ENCODE peak calls at places on chromosomes 3 and 15, in nine cellular contexts. One of them, this sample, is unnamed.
A peak's percentile ranks its signal among the peaks of the same experiment; 100 is the strongest.

GRCh38 chr3:43372007-43372754 is 85.8 kb downstream of the SNRK start:
- DNase-seq in amygdala: no peak
- DNase-seq in AML-193: no peak
- DNase-seq in WTC11: no peak
- DNase-seq in DMS153: no peak
- DNase-seq in NCI-H460: no peak
- DNase-seq in ACHN: no peak
- DNase-seq in IMR-90: no peak
- DNase-seq in A172: no peak
- DNase-seq in this sample: no peak

GRCh38 chr3:20185364-20185732 is 658 bp downstream of the SGO1 start:
- DNase-seq in amygdala: no peak
- DNase-seq in AML-193: no peak
- DNase-seq in WTC11: no peak
- DNase-seq in DMS153: no peak
- DNase-seq in NCI-H460: no peak
- DNase-seq in ACHN: peak; percentile 24
- DNase-seq in IMR-90: peak; percentile 8
- DNase-seq in A172: peak; percentile 33
- DNase-seq in this sample: peak; percentile 6

GRCh38 chr3:197340521-197340871 is 42.1 kb upstream of the DLG1 start:
- DNase-seq in amygdala: no peak
- DNase-seq in AML-193: no peak
- DNase-seq in WTC11: no peak
- DNase-seq in DMS153: no peak
- DNase-seq in NCI-H460: no peak
- DNase-seq in ACHN: no peak
- DNase-seq in IMR-90: no peak
- DNase-seq in A172: no peak
- DNase-seq in this sample: no peak

GRCh38 chr15:30990451-30991300 is 752 bp downstream of the MTMR10 start:
- DNase-seq in amygdala: no peak
- DNase-seq in AML-193: peak; percentile 66
- DNase-seq in WTC11: no peak
- DNase-seq in DMS153: no peak
- DNase-seq in NCI-H460: peak; percentile 4
- DNase-seq in ACHN: peak; percentile 38
- DNase-seq in IMR-90: peak; percentile 22
- DNase-seq in A172: peak; percentile 8
- DNase-seq in this sample: no peak

GRCh38 chr15:80585544-80586018 is 109.5 kb upstream of the ABHD17C start:
- DNase-seq in amygdala: no peak
- DNase-seq in AML-193: no peak
- DNase-seq in WTC11: peak; percentile 28
- DNase-seq in DMS153: peak; percentile 56
- DNase-seq in NCI-H460: no peak
- DNase-seq in ACHN: no peak
- DNase-seq in IMR-90: no peak
- DNase-seq in A172: no peak
- DNase-seq in this sample: no peak

GRCh38 chr15:98800437-98801233 is 152.3 kb downstream of the IGF1R start:
- DNase-seq in amygdala: peak; percentile 50
- DNase-seq in AML-193: peak; percentile 38
- DNase-seq in WTC11: peak; percentile 55
- DNase-seq in DMS153: peak; percentile 27
- DNase-seq in NCI-H460: peak; percentile 50
- DNase-seq in ACHN: peak; percentile 77
- DNase-seq in IMR-90: peak; percentile 86
- DNase-seq in A172: peak; percentile 87
- DNase-seq in this sample: peak; percentile 76

GRCh38 chr3:140399853-140400252 is 278.0 kb upstream of the TRIM42 start:
- DNase-seq in amygdala: no peak
- DNase-seq in AML-193: no peak
- DNase-seq in WTC11: no peak
- DNase-seq in DMS153: no peak
- DNase-seq in NCI-H460: no peak
- DNase-seq in ACHN: no peak
- DNase-seq in IMR-90: no peak
- DNase-seq in A172: no peak
- DNase-seq in this sample: peak; percentile 3

GRCh38 chr3:173993299-173993698 is 595.8 kb downstream of the NLGN1 start:
- DNase-seq in amygdala: no peak
- DNase-seq in AML-193: peak; percentile 38
- DNase-seq in WTC11: no peak
- DNase-seq in DMS153: no peak
- DNase-seq in NCI-H460: peak; percentile 5
- DNase-seq in ACHN: peak; percentile 28
- DNase-seq in IMR-90: peak; percentile 58
- DNase-seq in A172: peak; percentile 46
- DNase-seq in this sample: no peak

GRCh38 chr3:141457624-141458236 is 29.1 kb upstream of the RASA2 start:
- DNase-seq in amygdala: no peak
- DNase-seq in AML-193: no peak
- DNase-seq in WTC11: no peak
- DNase-seq in DMS153: no peak
- DNase-seq in NCI-H460: no peak
- DNase-seq in ACHN: no peak
- DNase-seq in IMR-90: peak; percentile 55
- DNase-seq in A172: no peak
- DNase-seq in this sample: no peak

GRCh38 chr3:50324351-50325144 is 2.0 kb upstream of the HYAL2 start:
- DNase-seq in amygdala: peak; percentile 32
- DNase-seq in AML-193: peak; percentile 68
- DNase-seq in WTC11: peak; percentile 94
- DNase-seq in DMS153: no peak
- DNase-seq in NCI-H460: peak; percentile 54
- DNase-seq in ACHN: peak; percentile 72
- DNase-seq in IMR-90: peak; percentile 61
- DNase-seq in A172: peak; percentile 63
- DNase-seq in this sample: no peak

GRCh38 chr3:61667417-61668213 is 106.2 kb downstream of the PTPRG start:
- DNase-seq in amygdala: no peak
- DNase-seq in AML-193: no peak
- DNase-seq in WTC11: no peak
- DNase-seq in DMS153: no peak
- DNase-seq in NCI-H460: no peak
- DNase-seq in ACHN: no peak
- DNase-seq in IMR-90: no peak
- DNase-seq in A172: no peak
- DNase-seq in this sample: no peak

GRCh38 chr3:98779936-98780335 is 16.8 kb downstream of the ST3GAL6 start:
- DNase-seq in amygdala: no peak
- DNase-seq in AML-193: no peak
- DNase-seq in WTC11: no peak
- DNase-seq in DMS153: no peak
- DNase-seq in NCI-H460: no peak
- DNase-seq in ACHN: no peak
- DNase-seq in IMR-90: peak; percentile 62
- DNase-seq in A172: no peak
- DNase-seq in this sample: no peak

GRCh38 chr15:40330368-40330836 is 6.9 kb downstream of the INAFM2 start:
- DNase-seq in amygdala: no peak
- DNase-seq in AML-193: peak; percentile 28
- DNase-seq in WTC11: no peak
- DNase-seq in DMS153: peak; percentile 14
- DNase-seq in NCI-H460: no peak
- DNase-seq in ACHN: no peak
- DNase-seq in IMR-90: peak; percentile 66
- DNase-seq in A172: no peak
- DNase-seq in this sample: peak; percentile 45

GRCh38 chr3:46711770-46712169 is 5.9 kb downstream of the PRSS50 start:
- DNase-seq in amygdala: no peak
- DNase-seq in AML-193: no peak
- DNase-seq in WTC11: peak; percentile 3
- DNase-seq in DMS153: no peak
- DNase-seq in NCI-H460: no peak
- DNase-seq in ACHN: no peak
- DNase-seq in IMR-90: no peak
- DNase-seq in A172: no peak
- DNase-seq in this sample: no peak

GRCh38 chr3:53254810-53255359 is 937 bp downstream of the TKT start:
- DNase-seq in amygdala: no peak
- DNase-seq in AML-193: peak; percentile 41
- DNase-seq in WTC11: peak; percentile 69
- DNase-seq in DMS153: no peak
- DNase-seq in NCI-H460: no peak
- DNase-seq in ACHN: peak; percentile 49
- DNase-seq in IMR-90: peak; percentile 47
- DNase-seq in A172: peak; percentile 47
- DNase-seq in this sample: peak; percentile 65

GRCh38 chr3:156751461-156752025 is 74.6 kb upstream of the LEKR1 start:
- DNase-seq in amygdala: no peak
- DNase-seq in AML-193: no peak
- DNase-seq in WTC11: peak; percentile 78
- DNase-seq in DMS153: peak; percentile 7
- DNase-seq in NCI-H460: no peak
- DNase-seq in ACHN: no peak
- DNase-seq in IMR-90: peak; percentile 79
- DNase-seq in A172: peak; percentile 84
- DNase-seq in this sample: no peak

GRCh38 chr3:53709856-53710674 is 136.2 kb downstream of the CHDH start:
- DNase-seq in amygdala: peak; percentile 42
- DNase-seq in AML-193: peak; percentile 58
- DNase-seq in WTC11: peak; percentile 87
- DNase-seq in DMS153: peak; percentile 29
- DNase-seq in NCI-H460: peak; percentile 54
- DNase-seq in ACHN: peak; percentile 59
- DNase-seq in IMR-90: peak; percentile 53
- DNase-seq in A172: peak; percentile 48
- DNase-seq in this sample: peak; percentile 90

GRCh38 chr15:77630956-77631789 is 1.5 kb downstream of the LINGO1 start:
- DNase-seq in amygdala: peak; percentile 56
- DNase-seq in AML-193: no peak
- DNase-seq in WTC11: peak; percentile 62
- DNase-seq in DMS153: no peak
- DNase-seq in NCI-H460: no peak
- DNase-seq in ACHN: peak; percentile 36
- DNase-seq in IMR-90: no peak
- DNase-seq in A172: no peak
- DNase-seq in this sample: no peak

GRCh38 chr3:53254190-53254809 is 1.5 kb downstream of the TKT start:
- DNase-seq in amygdala: no peak
- DNase-seq in AML-193: no peak
- DNase-seq in WTC11: no peak
- DNase-seq in DMS153: no peak
- DNase-seq in NCI-H460: no peak
- DNase-seq in ACHN: no peak
- DNase-seq in IMR-90: no peak
- DNase-seq in A172: peak; percentile 21
- DNase-seq in this sample: peak; percentile 48

GRCh38 chr3:12947504-12948369 is 106.4 kb upstream of the RPL32 start:
- DNase-seq in amygdala: no peak
- DNase-seq in AML-193: no peak
- DNase-seq in WTC11: no peak
- DNase-seq in DMS153: no peak
- DNase-seq in NCI-H460: no peak
- DNase-seq in ACHN: no peak
- DNase-seq in IMR-90: peak; percentile 68
- DNase-seq in A172: peak; percentile 60
- DNase-seq in this sample: peak; percentile 42

GRCh38 chr3:101219842-101220560 is 100.4 kb downstream of the IMPG2 start:
- DNase-seq in amygdala: no peak
- DNase-seq in AML-193: no peak
- DNase-seq in WTC11: no peak
- DNase-seq in DMS153: no peak
- DNase-seq in NCI-H460: no peak
- DNase-seq in ACHN: no peak
- DNase-seq in IMR-90: no peak
- DNase-seq in A172: no peak
- DNase-seq in this sample: no peak

GRCh38 chr3:12507871-12508281 is 23.6 kb downstream of the TSEN2 start:
- DNase-seq in amygdala: no peak
- DNase-seq in AML-193: no peak
- DNase-seq in WTC11: no peak
- DNase-seq in DMS153: no peak
- DNase-seq in NCI-H460: no peak
- DNase-seq in ACHN: peak; percentile 63
- DNase-seq in IMR-90: peak; percentile 73
- DNase-seq in A172: peak; percentile 56
- DNase-seq in this sample: no peak

GRCh38 chr3:3125977-3126376 is 763 bp upstream of the TRNT1 start:
- DNase-seq in amygdala: no peak
- DNase-seq in AML-193: no peak
- DNase-seq in WTC11: no peak
- DNase-seq in DMS153: no peak
- DNase-seq in NCI-H460: no peak
- DNase-seq in ACHN: no peak
- DNase-seq in IMR-90: no peak
- DNase-seq in A172: no peak
- DNase-seq in this sample: no peak

This sample was measured in HL-60.